ENCODE peak calls at places on chromosomes 2 and 18, in ten cellular contexts. M is endothelial cell of umbilical vein, D is keratinocyte, N is astrocyte, R is GM23248, K is mesenchymal stem cell, P is mammary epithelial cell, Z is H9, T is K562, W is endodermal cell. Q is an unnamed sample.

GRCh38 chr18:21134895-21135294 is 23.3 kb upstream of the ROCK1 start:
- DNase-seq in M (peak), D (no peak), N (no peak), R (peak), K (no peak), P (peak), Z (no peak), T (no peak), W (no peak), Q (peak)

GRCh38 chr2:143758629-143759330 is 629.6 kb downstream of the ARHGAP15 start:
- DNase-seq in M (no peak), D (no peak), N (peak), R (no peak), K (no peak), P (peak), Z (no peak), T (no peak), W (peak), Q (peak)

GRCh38 chr18:31486165-31486564 is 11.8 kb upstream of the DSG2 start:
- DNase-seq in M (no peak), D (no peak), N (peak), R (no peak), K (peak), P (peak), Z (no peak), T (peak), W (no peak), Q (no peak)

GRCh38 chr2:226783885-226784284 is 15.7 kb downstream of the IRS1 start:
- DNase-seq in M (no peak), D (no peak), N (no peak), R (no peak), K (no peak), P (no peak), Z (no peak), T (no peak), W (no peak), Q (no peak)

GRCh38 chr2:105473011-105473410 is 74.2 kb upstream of the FHL2 start:
- DNase-seq in M (no peak), D (no peak), N (peak), R (no peak), K (no peak), P (no peak), Z (no peak), T (no peak), W (no peak), Q (no peak)

GRCh38 chr2:236101311-236101950 is 66.8 kb downstream of the GBX2 start:
- DNase-seq in M (no peak), D (no peak), N (no peak), R (no peak), K (no peak), P (no peak), Z (peak), T (no peak), W (peak), Q (no peak)

GRCh38 chr2:47520302-47520630 is 117.3 kb downstream of the MSH2 start:
- DNase-seq in M (no peak), D (no peak), N (no peak), R (no peak), K (no peak), P (no peak), Z (no peak), T (peak), W (no peak), Q (no peak)

GRCh38 chr18:51621103-51621969 is 423.9 kb upstream of the MEX3C start:
- DNase-seq in M (peak), D (no peak), N (peak), R (peak), K (peak), P (peak), Z (peak), T (peak), W (peak), Q (peak)

GRCh38 chr2:161976300-161976699 is 97.7 kb downstream of the DPP4 start:
- DNase-seq in M (no peak), D (no peak), N (no peak), R (no peak), K (no peak), P (no peak), Z (no peak), T (no peak), W (no peak), Q (no peak)
- H3K9ac ChIP-seq in M (no peak), D (no peak), N (no peak), R (no peak), K (no peak), P (no peak), Z (no peak), T (no peak), W (no peak), Q (no peak)

GRCh38 chr2:237201461-237202287 is 116.0 kb downstream of the COPS8 start:
- DNase-seq in M (no peak), D (no peak), N (peak), R (peak), K (peak), P (no peak), Z (no peak), T (peak), W (peak), Q (peak)
- H3K9ac ChIP-seq in M (no peak), D (no peak), N (peak), R (peak), K (peak), P (no peak), Z (no peak), T (no peak), W (no peak), Q (peak)

DNA sequence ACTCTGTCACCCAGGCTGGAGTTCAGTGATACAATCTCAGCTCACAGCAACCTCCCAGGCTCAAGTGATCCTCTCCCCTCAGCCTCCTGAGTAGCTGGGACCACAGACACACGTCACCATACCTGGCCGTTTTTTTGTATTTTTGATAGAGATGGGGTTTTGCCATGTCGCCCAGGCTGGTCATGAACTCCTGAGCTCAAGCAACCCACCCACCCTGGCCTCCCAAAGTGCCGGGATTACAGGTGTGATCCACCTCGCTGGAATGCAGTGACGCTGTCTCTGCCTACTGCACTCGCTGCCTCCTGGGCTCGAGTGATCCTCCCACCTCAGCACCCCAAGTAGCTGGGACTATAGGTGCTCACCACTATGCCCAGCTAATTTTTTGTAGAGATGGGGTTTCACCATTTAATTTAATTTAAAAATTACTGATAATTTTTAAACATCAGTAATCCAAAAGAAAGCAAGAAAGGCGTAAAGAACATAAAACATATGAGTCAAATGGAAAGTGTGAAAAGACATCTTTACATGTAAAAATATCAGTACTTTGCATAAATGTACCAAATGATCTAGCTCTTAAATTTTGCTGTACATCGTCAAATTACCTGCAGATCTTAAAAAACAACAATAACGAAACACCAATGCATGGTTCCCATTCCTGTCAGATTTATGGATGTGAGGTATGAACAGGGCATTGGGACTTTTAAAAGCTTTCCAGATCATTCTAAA is 2.8 kb upstream of the ZNF236 start:
- DNase-seq in M (no peak), D (no peak), N (no peak), R (no peak), K (no peak), P (no peak), Z (no peak), T (no peak), W (no peak), Q (peak)
- H3K9ac ChIP-seq in M (no peak), D (no peak), N (no peak), R (no peak), K (no peak), P (no peak), Z (no peak), T (no peak), W (no peak), Q (peak)

GRCh38 chr2:160269803-160270570 is 69.9 kb upstream of the ITGB6 start:
- DNase-seq in M (peak), D (no peak), N (peak), R (peak), K (peak), P (peak), Z (peak), T (peak), W (peak), Q (no peak)
- H3K9ac ChIP-seq in M (peak), D (peak), N (peak), R (peak), K (peak), P (no peak), Z (peak), T (peak), W (peak), Q (no peak)

DNA sequence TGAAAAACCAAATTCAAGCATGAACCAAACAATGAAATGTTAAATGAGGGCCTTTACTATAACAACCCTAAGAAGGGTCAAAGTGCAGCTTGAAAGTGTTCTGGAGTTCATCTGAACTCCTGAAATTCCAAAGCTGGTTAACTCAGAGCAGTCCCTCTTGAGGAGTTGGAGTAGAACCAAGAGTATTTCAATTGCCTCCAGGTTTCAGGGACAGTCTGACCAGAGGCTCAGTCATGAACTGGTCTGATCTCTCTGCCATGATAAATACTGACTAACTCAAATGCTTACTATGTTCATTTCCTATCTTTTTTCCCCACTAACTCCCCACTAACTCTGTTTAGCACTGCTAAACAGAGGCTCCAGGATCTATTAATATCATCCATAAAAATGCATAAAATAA is 2.7 kb downstream of the STARD7 start:
- DNase-seq in M (peak), D (no peak), N (peak), R (peak), K (peak), P (peak), Z (no peak), T (peak), W (no peak), Q (peak)
- H3K9ac ChIP-seq in M (no peak), D (no peak), N (peak), R (peak), K (peak), P (no peak), Z (peak), T (peak), W (no peak), Q (peak)

DNA sequence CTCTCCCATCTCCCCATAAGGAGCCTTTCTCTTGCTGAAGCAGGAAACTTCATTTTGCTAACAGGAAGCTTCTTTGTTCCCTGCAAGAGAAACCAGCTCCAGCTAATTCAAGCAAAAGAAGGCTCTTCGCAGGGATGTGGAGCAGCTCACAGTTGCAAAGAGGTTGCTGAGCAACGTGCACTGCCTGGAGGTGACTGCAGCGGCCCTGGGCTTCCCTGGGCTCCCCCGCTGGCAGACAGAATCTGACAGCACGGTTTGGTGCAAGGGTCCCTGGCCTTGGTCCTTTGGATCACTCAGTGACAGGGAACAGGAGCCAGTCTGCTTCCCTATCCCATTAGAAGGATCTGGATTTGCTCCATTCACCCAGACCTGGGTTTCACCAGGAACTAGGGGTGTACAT is 25.8 kb downstream of the GPR55 start:
- DNase-seq in M (no peak), D (no peak), N (no peak), R (no peak), K (no peak), P (no peak), Z (peak), T (no peak), W (peak), Q (no peak)
- H3K9ac ChIP-seq in M (no peak), D (no peak), N (no peak), R (no peak), K (no peak), P (no peak), Z (no peak), T (no peak), W (no peak), Q (no peak)

DNA sequence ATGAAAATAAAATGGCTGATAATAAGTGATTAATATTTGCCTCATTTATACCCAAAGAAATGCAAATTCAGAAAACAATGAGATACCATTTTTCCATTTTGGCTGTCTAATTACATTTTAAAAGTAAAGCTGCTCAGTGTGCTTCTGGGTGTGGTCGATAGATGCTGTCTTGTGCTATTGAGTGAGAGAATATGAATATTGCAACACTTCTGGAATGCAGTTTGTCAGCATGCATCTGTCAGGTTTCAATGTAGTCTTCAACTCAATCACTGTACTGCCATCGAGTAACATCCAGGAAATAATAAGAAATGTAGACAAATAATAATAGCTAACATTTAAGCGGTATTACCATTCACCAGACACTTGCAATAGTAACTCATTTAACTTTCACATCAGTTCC is 3.9 kb downstream of the IL18R1 start:
- DNase-seq in M (no peak), D (no peak), N (no peak), R (no peak), K (no peak), P (peak), Z (no peak), T (no peak), W (no peak), Q (peak)
- H3K9ac ChIP-seq in M (no peak), D (no peak), N (no peak), R (no peak), K (no peak), P (no peak), Z (no peak), T (no peak), W (no peak), Q (no peak)